ENCODE peak calls at places on chromosomes 7 and 10, in ten cellular contexts. X is astrocyte; C is esophagus muscularis mucosa; R is GM12865; H is Peyer's patch; W is mesendoderm; S is CD4-positive, alpha-beta memory T cell; M is fibroblast of pulmonary artery; L is fibroblast of the aortic adventitia; J is right lobe of liver. O is an unnamed sample.

GRCh38 chr10:19745672-19746071 is 70.6 kb upstream of the PLXDC2 start:
- DNase-seq in X (no peak), H (no peak), S (no peak), J (no peak), R (no peak), W (no peak), M (peak), C (no peak), L (no peak), O (no peak)

GRCh38 chr10:112379635-112380296 is 5.8 kb downstream of the ACSL5 start:
- DNase-seq in C (no peak), H (no peak), R (no peak), S (no peak), J (peak), X (no peak), L (peak), W (peak), M (no peak), O (no peak)

GRCh38 chr10:43127447-43127846 is 10.8 kb upstream of the CSGALNACT2 start:
- DNase-seq in M (no peak), S (no peak), R (no peak), X (no peak), H (no peak), C (peak), J (peak), L (no peak), W (no peak), O (no peak)

GRCh38 chr10:65891073-65891981 is 1034.5 kb upstream of the LRRTM3 start:
- DNase-seq in S (no peak), R (peak), M (no peak), L (no peak), H (no peak), J (no peak), C (no peak), W (peak), X (no peak), O (no peak)

GRCh38 chr10:86402283-86402931 is 35.8 kb upstream of the GRID1 start:
- DNase-seq in H (no peak), X (peak), L (peak), M (no peak), C (no peak), J (no peak), S (no peak), W (no peak), R (no peak), O (no peak)

GRCh38 chr10:80075781-80076180 is 2.7 kb upstream of the TMEM254 start:
- DNase-seq in H (no peak), J (no peak), W (peak), R (no peak), S (no peak), L (no peak), X (no peak), M (peak), C (no peak), O (no peak)

GRCh38 chr7:151736403-151736909 is 140.5 kb downstream of the PRKAG2 start:
- DNase-seq in S (no peak), X (peak), W (peak), L (peak), C (peak), M (peak), H (no peak), R (no peak), J (no peak), O (peak)

GRCh38 chr7:46723742-46724141 is 802.7 kb upstream of the IGFBP3 start:
- DNase-seq in W (no peak), R (no peak), J (no peak), M (no peak), H (no peak), S (no peak), X (no peak), L (no peak), C (no peak), O (no peak)

GRCh38 chr7:152459724-152460251 is 24.0 kb upstream of the KMT2C start:
- DNase-seq in S (no peak), J (peak), H (peak), X (no peak), L (no peak), C (no peak), M (no peak), W (peak), R (no peak), O (peak)

GRCh38 chr7:93544686-93545085 is 29.8 kb downstream of the CALCR start:
- DNase-seq in R (no peak), C (no peak), J (no peak), X (no peak), S (no peak), M (no peak), W (no peak), H (no peak), L (no peak), O (no peak)

GRCh38 chr10:103533827-103534226 is 40.3 kb downstream of the NEURL1 start:
- DNase-seq in H (no peak), R (no peak), W (no peak), S (no peak), C (no peak), M (no peak), X (no peak), J (no peak), L (no peak), O (no peak)

GRCh38 chr10:118096022-118096421 is 49.3 kb upstream of the RAB11FIP2 start:
- DNase-seq in S (no peak), H (no peak), L (no peak), J (no peak), C (no peak), X (no peak), W (no peak), R (no peak), M (no peak), O (no peak)

GRCh38 chr10:69632516-69633199 is 2.6 kb downstream of the FAM241B start:
- DNase-seq in M (no peak), X (no peak), J (no peak), W (no peak), C (peak), H (peak), L (no peak), R (no peak), S (no peak), O (peak)

GRCh38 chr10:46033602-46034011 is 3.2 kb upstream of the NCOA4 start:
- DNase-seq in L (peak), S (no peak), J (no peak), H (no peak), C (no peak), R (no peak), X (peak), W (peak), M (peak), O (peak)

GRCh38 chr10:124214610-124215009 is 121.2 kb upstream of the CHST15 start:
- DNase-seq in R (no peak), M (no peak), L (no peak), X (no peak), W (no peak), S (no peak), J (peak), H (no peak), C (no peak), O (no peak)

GRCh38 chr7:17147409-17147808 is 151.0 kb upstream of the AHR start:
- DNase-seq in L (no peak), R (no peak), H (no peak), C (no peak), S (no peak), X (no peak), J (no peak), M (no peak), W (no peak), O (no peak)

GRCh38 chr10:123149568-123150228 is 1.8 kb downstream of the HMX2 start:
- DNase-seq in X (peak), S (peak), C (no peak), H (no peak), J (no peak), W (peak), L (no peak), R (no peak), M (peak), O (peak)
- H3K4me3 ChIP-seq in X (peak), S (peak), C (peak), H (peak), J (peak), W (peak), L (peak), R (no peak), M (peak), O (peak)

GRCh38 chr7:1064581-1064980 is 20.2 kb downstream of the GPR146 start:
- DNase-seq in C (no peak), W (no peak), M (no peak), H (no peak), L (no peak), J (no peak), R (no peak), S (no peak), X (no peak), O (no peak)

GRCh38 chr7:1063361-1063760 is 19.0 kb downstream of the GPR146 start:
- DNase-seq in X (no peak), S (no peak), M (no peak), H (no peak), C (no peak), J (no peak), W (no peak), L (no peak), R (no peak), O (no peak)

GRCh38 chr7:1068013-1068412 is 19.9 kb upstream of the GPER1 start:
- DNase-seq in W (no peak), X (no peak), H (no peak), R (no peak), M (no peak), L (no peak), J (no peak), S (no peak), C (no peak), O (no peak)

GRCh38 chr7:1062296-1063294 is 18.2 kb downstream of the GPR146 start:
- DNase-seq in L (no peak), H (peak), R (peak), S (no peak), M (no peak), C (no peak), J (no peak), W (no peak), X (no peak), O (no peak)

GRCh38 chr7:1065263-1066260 is 21.2 kb downstream of the GPR146 start:
- DNase-seq in H (peak), M (peak), L (peak), C (peak), W (peak), S (peak), J (peak), X (no peak), R (peak), O (peak)
- H3K4me3 ChIP-seq in H (peak), M (no peak), L (peak), C (peak), W (no peak), S (peak), J (no peak), X (no peak), R (peak), O (no peak)

DNA sequence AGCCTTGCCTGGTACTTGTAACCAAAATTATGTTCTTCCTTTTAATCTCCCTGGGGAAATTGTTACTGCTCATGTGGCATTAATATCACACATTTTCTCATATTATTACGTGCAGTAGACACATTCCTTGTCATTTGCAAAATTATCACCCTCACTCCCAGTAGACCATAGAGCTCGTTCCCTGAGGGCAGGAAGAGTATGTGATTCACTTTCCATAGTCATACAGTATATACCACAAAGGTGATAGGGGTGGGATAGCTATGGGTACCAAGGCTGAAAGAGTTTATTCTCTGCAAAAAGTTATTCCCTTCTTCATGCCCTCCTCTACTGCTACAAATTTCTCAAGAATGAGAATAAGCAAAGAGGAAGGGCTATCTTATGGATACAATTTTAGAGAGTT is 359.9 kb upstream of the PCDH15 start:
- DNase-seq in S (no peak), C (no peak), J (no peak), L (no peak), W (no peak), H (no peak), M (no peak), R (no peak), X (no peak), O (no peak)
- H3K4me3 ChIP-seq in S (no peak), C (no peak), J (no peak), L (no peak), W (no peak), H (no peak), M (no peak), R (no peak), X (no peak), O (no peak)

DNA sequence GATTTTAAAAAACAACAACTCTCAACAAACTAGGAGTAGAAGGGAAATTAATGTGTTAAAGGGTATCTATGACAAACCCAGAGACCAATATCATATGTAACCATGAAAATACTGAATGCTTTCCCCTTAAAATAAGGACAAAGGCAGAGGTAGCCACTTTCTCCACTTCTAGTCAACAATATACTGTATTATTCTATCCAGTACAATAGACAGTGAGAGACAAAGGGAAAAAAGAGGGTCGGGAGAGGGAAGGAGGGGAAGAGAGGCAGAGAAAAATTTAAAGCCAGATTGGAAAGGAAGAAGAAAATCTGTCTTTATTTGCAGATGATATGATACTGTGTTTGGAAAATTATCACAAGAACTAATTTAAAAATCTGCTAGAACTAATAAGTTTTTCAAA is 39.1 kb upstream of the WDFY4 start:
- DNase-seq in R (no peak), H (no peak), C (no peak), L (no peak), M (no peak), J (no peak), X (no peak), S (no peak), W (no peak), O (no peak)
- H3K4me3 ChIP-seq in R (no peak), H (no peak), C (no peak), L (no peak), M (no peak), J (no peak), X (no peak), S (no peak), W (no peak), O (no peak)

GRCh38 chr10:23534328-23534727 is 95.5 kb downstream of the OTUD1 start:
- DNase-seq in J (no peak), H (no peak), W (no peak), S (no peak), X (no peak), M (no peak), C (no peak), L (no peak), R (no peak), O (no peak)
- H3K4me3 ChIP-seq in J (no peak), H (no peak), W (no peak), S (no peak), X (no peak), M (no peak), C (no peak), L (no peak), R (no peak), O (no peak)

GRCh38 chr10:133372507-133372906 is 647 bp downstream of the ECHS1 start:
- DNase-seq in S (no peak), W (no peak), R (no peak), J (peak), M (no peak), X (no peak), H (no peak), C (no peak), L (no peak), O (no peak)
- H3K4me3 ChIP-seq in S (no peak), W (no peak), R (peak), J (peak), M (peak), X (peak), H (peak), C (peak), L (peak), O (peak)

GRCh38 chr10:129615381-129615780 is 148.3 kb downstream of the MGMT start:
- DNase-seq in C (peak), S (no peak), X (no peak), H (no peak), L (no peak), M (no peak), R (no peak), J (no peak), W (no peak), O (no peak)
- H3K4me3 ChIP-seq in C (no peak), S (no peak), X (no peak), H (no peak), L (no peak), M (no peak), R (no peak), J (no peak), W (no peak), O (no peak)